ENCODE peak calls at places on chromosomes 7 and 10, in six cellular contexts. One of them, this sample, is unnamed.

GRCh38 chr10:70379581-70380176 is 2.7 kb downstream of the LRRC20 start:
- DNase-seq in GM13976: peak; percentile 60
- DNase-seq in mesendoderm: peak; percentile 69
- DNase-seq in naive thymus-derived CD4-positive, alpha-beta T cell: no peak
- DNase-seq in NCI-H2171 treated with DMSO at 0.1 percent for 48 hours: no peak
- DNase-seq in small intestine: peak; percentile 42
- DNase-seq in this sample: peak; percentile 3

GRCh38 chr7:101817031-101817929 is at the start of gene CUX1:
- DNase-seq in mesendoderm: peak; percentile 63
- DNase-seq in naive thymus-derived CD4-positive, alpha-beta T cell: peak; percentile 35
- DNase-seq in small intestine: peak; percentile 38
- DNase-seq in NCI-H2171 treated with DMSO at 0.1 percent for 48 hours: no peak
- DNase-seq in GM13976: peak; percentile 51
- DNase-seq in this sample: peak; percentile 68

GRCh38 chr7:84106291-84106690 is 88.3 kb downstream of the SEMA3A start:
- DNase-seq in NCI-H2171 treated with DMSO at 0.1 percent for 48 hours: no peak
- DNase-seq in mesendoderm: no peak
- DNase-seq in GM13976: no peak
- DNase-seq in small intestine: no peak
- DNase-seq in naive thymus-derived CD4-positive, alpha-beta T cell: no peak
- DNase-seq in this sample: peak; percentile 49

GRCh38 chr7:94245500-94245899 is 149.2 kb upstream of the COL1A2 start:
- DNase-seq in NCI-H2171 treated with DMSO at 0.1 percent for 48 hours: no peak
- DNase-seq in small intestine: no peak
- DNase-seq in GM13976: no peak
- DNase-seq in naive thymus-derived CD4-positive, alpha-beta T cell: no peak
- DNase-seq in mesendoderm: no peak
- DNase-seq in this sample: peak; percentile 11

GRCh38 chr7:28081016-28081415 is 99.6 kb downstream of the JAZF1 start:
- DNase-seq in GM13976: no peak
- DNase-seq in small intestine: no peak
- DNase-seq in NCI-H2171 treated with DMSO at 0.1 percent for 48 hours: no peak
- DNase-seq in naive thymus-derived CD4-positive, alpha-beta T cell: no peak
- DNase-seq in mesendoderm: peak; percentile 58
- DNase-seq in this sample: no peak

GRCh38 chr7:33727415-33727814 is 177.9 kb upstream of the BMPER start:
- DNase-seq in small intestine: no peak
- DNase-seq in GM13976: no peak
- DNase-seq in NCI-H2171 treated with DMSO at 0.1 percent for 48 hours: no peak
- DNase-seq in mesendoderm: no peak
- DNase-seq in naive thymus-derived CD4-positive, alpha-beta T cell: no peak
- DNase-seq in this sample: no peak

GRCh38 chr10:8103543-8103942 is 49.1 kb downstream of the GATA3 start:
- DNase-seq in small intestine: no peak
- DNase-seq in GM13976: no peak
- DNase-seq in naive thymus-derived CD4-positive, alpha-beta T cell: no peak
- DNase-seq in mesendoderm: no peak
- DNase-seq in NCI-H2171 treated with DMSO at 0.1 percent for 48 hours: no peak
- DNase-seq in this sample: no peak

GRCh38 chr10:51103818-51104217 is 29.5 kb downstream of the PRKG1 start:
- DNase-seq in GM13976: no peak
- DNase-seq in NCI-H2171 treated with DMSO at 0.1 percent for 48 hours: no peak
- DNase-seq in naive thymus-derived CD4-positive, alpha-beta T cell: no peak
- DNase-seq in small intestine: no peak
- DNase-seq in mesendoderm: no peak
- DNase-seq in this sample: no peak

GRCh38 chr10:129941199-129942018 is 22.7 kb downstream of the EBF3 start:
- DNase-seq in mesendoderm: no peak
- DNase-seq in NCI-H2171 treated with DMSO at 0.1 percent for 48 hours: no peak
- DNase-seq in small intestine: no peak
- DNase-seq in naive thymus-derived CD4-positive, alpha-beta T cell: no peak
- DNase-seq in GM13976: no peak
- DNase-seq in this sample: no peak

GRCh38 chr7:112266595-112267270 is 60.2 kb downstream of the ZNF277 start:
- DNase-seq in NCI-H2171 treated with DMSO at 0.1 percent for 48 hours: no peak
- DNase-seq in small intestine: no peak
- DNase-seq in mesendoderm: no peak
- DNase-seq in naive thymus-derived CD4-positive, alpha-beta T cell: no peak
- DNase-seq in GM13976: no peak
- DNase-seq in this sample: no peak

GRCh38 chr7:44290250-44290616 is 35.2 kb downstream of the CAMK2B start:
- DNase-seq in naive thymus-derived CD4-positive, alpha-beta T cell: no peak
- DNase-seq in GM13976: no peak
- DNase-seq in NCI-H2171 treated with DMSO at 0.1 percent for 48 hours: no peak
- DNase-seq in mesendoderm: no peak
- DNase-seq in small intestine: no peak
- DNase-seq in this sample: no peak

GRCh38 chr7:102318482-102318971 is 31.9 kb downstream of the SH2B2 start:
- DNase-seq in naive thymus-derived CD4-positive, alpha-beta T cell: no peak
- DNase-seq in GM13976: no peak
- DNase-seq in NCI-H2171 treated with DMSO at 0.1 percent for 48 hours: peak; percentile 74
- DNase-seq in small intestine: peak; percentile 35
- DNase-seq in mesendoderm: peak; percentile 43
- DNase-seq in this sample: peak; percentile 94

GRCh38 chr7:140425718-140426117 is 21.9 kb downstream of the RAB19 start:
- DNase-seq in mesendoderm: no peak
- DNase-seq in NCI-H2171 treated with DMSO at 0.1 percent for 48 hours: no peak
- DNase-seq in small intestine: no peak
- DNase-seq in GM13976: no peak
- DNase-seq in naive thymus-derived CD4-positive, alpha-beta T cell: no peak
- DNase-seq in this sample: no peak

This sample was measured in NCI-H69.